ENCODE peak calls at places on chromosomes 6 and 20, in nine cellular contexts. G is activated CD4-positive, alpha-beta T cell treated with anti-CD3 and anti-CD28 coated beads, Interleukin-2, amount 50 U/mL, for 24 hours; P is KBM-7; Y is T-helper 2 cell treated with Interferon-gamma antibody and Interleukin-4, amounts not matched to agents 5 μg/mL and 100 μg/mL, for 36 hours; M is AG09319; Q is B cell; R is 8988T; C is HFF-Myc; J is esophagus squamous epithelium. B is an unnamed sample.

GRCh38 chr20:42155586-42155985 is 537.4 kb upstream of the CHD6 start:
- DNase-seq in G (no peak), P (no peak), Y (no peak), M (no peak), Q (no peak), R (no peak), C (no peak), J (no peak), B (no peak)

GRCh38 chr6:157921685-157922367 is 59.8 kb upstream of the SYNJ2 start:
- DNase-seq in G (no peak), P (no peak), Y (no peak), M (peak; percentile 81), Q (no peak), R (no peak), C (peak; percentile 43), J (no peak), B (no peak)

GRCh38 chr20:458766-459165 is 3.6 kb downstream of the TBC1D20 start:
- DNase-seq in G (no peak), P (peak; percentile 66), Y (no peak), M (no peak), Q (no peak), R (no peak), C (no peak), J (no peak), B (no peak)

GRCh38 chr20:37376791-37377190 is 30.9 kb downstream of the SRC start:
- DNase-seq in G (no peak), P (no peak), Y (no peak), M (no peak), Q (no peak), R (no peak), C (no peak), J (no peak), B (no peak)

GRCh38 chr6:11033825-11034224 is 10.3 kb downstream of the ELOVL2 start:
- DNase-seq in G (no peak), P (no peak), Y (no peak), M (peak; percentile 15), Q (no peak), R (no peak), C (no peak), J (no peak), B (no peak)

GRCh38 chr6:112690497-112691202 is 343.5 kb downstream of the RFPL4B start:
- DNase-seq in G (no peak), P (no peak), Y (no peak), M (peak; percentile 78), Q (no peak), R (no peak), C (no peak), J (no peak), B (no peak)

GRCh38 chr20:4546342-4546741 is 175.4 kb upstream of the PRND start:
- DNase-seq in G (no peak), P (no peak), Y (no peak), M (no peak), Q (no peak), R (no peak), C (no peak), J (no peak), B (no peak)

GRCh38 chr6:77368660-77369313 is 94.5 kb downstream of the HTR1B start:
- DNase-seq in G (no peak), P (no peak), Y (no peak), M (no peak), Q (no peak), R (no peak), C (no peak), J (no peak), B (no peak)

GRCh38 chr20:62496525-62497218 is 20.9 kb upstream of the GATA5 start:
- DNase-seq in G (no peak), P (peak; percentile 55), Y (no peak), M (no peak), Q (peak; percentile 79), R (peak; percentile 91), C (no peak), J (no peak), B (no peak)

GRCh38 chr6:112357801-112358200 is 10.7 kb downstream of the RFPL4B start:
- DNase-seq in G (no peak), P (no peak), Y (no peak), M (peak; percentile 34), Q (no peak), R (no peak), C (no peak), J (no peak), B (no peak)

B was measured in NCI-H187 treated with DMSO at 0.1 percent for 48 hours.